ENCODE peak calls at places on chromosome 2, in seven cellular contexts. C is fibroblast of the aortic adventitia, S is left ventricle myocardium inferior, P is GM20000, F is pancreas, U is neural crest cell, R is cardiac muscle cell. H is an unnamed sample.

GRCh38 chr2:52079602-52080001 is 1047.7 kb upstream of the NRXN1 start:
- DNase-seq in S (no peak), U (no peak), P (no peak), F (no peak), C (no peak), R (no peak), H (no peak)

GRCh38 chr2:31256611-31257382 is 22.8 kb downstream of the EHD3 start:
- DNase-seq in R (no peak), C (no peak), F (no peak), U (no peak), S (no peak), P (no peak), H (no peak)

GRCh38 chr2:121243821-121244460 is 41.1 kb downstream of the TFCP2L1 start:
- DNase-seq in P (no peak), U (no peak), S (no peak), C (no peak), F (no peak), R (no peak), H (no peak)

GRCh38 chr2:94986392-94986963 is 39.0 kb upstream of the MAL start:
- DNase-seq in F (peak; percentile 37), U (peak; percentile 61), R (peak; percentile 80), C (peak; percentile 74), P (peak; percentile 66), S (no peak), H (no peak)

GRCh38 chr2:96236882-96237281 is 28.3 kb upstream of the STARD7 start:
- DNase-seq in U (no peak), S (no peak), F (no peak), C (no peak), P (no peak), R (no peak), H (no peak)

GRCh38 chr2:219531639-219532377 is 11.8 kb downstream of the CHPF start:
- DNase-seq in S (no peak), C (no peak), P (no peak), U (no peak), R (no peak), F (no peak), H (no peak)

GRCh38 chr2:139773720-139774277 is 993.6 kb upstream of the NXPH2 start:
- DNase-seq in F (no peak), U (no peak), S (no peak), R (no peak), C (no peak), P (no peak), H (no peak)

GRCh38 chr2:20050104-20050711 is 1.2 kb downstream of the LAPTM4A start:
- DNase-seq in P (peak; percentile 35), S (no peak), C (peak; percentile 74), F (no peak), U (no peak), R (peak; percentile 62), H (no peak)

GRCh38 chr2:218010838-218011616 is 8.2 kb upstream of the TNS1 start:
- DNase-seq in P (no peak), C (no peak), F (no peak), S (no peak), R (peak; percentile 62), U (no peak), H (no peak)

GRCh38 chr2:77831878-77832277 is 309.7 kb upstream of the LRRTM4 start:
- DNase-seq in S (no peak), F (no peak), P (no peak), U (no peak), C (no peak), R (no peak), H (no peak)

GRCh38 chr2:25255745-25256485 is 85.8 kb downstream of the DNMT3A start:
- DNase-seq in R (no peak), P (no peak), C (no peak), F (no peak), U (no peak), S (no peak), H (no peak)

GRCh38 chr2:202109737-202110184 is 36.7 kb downstream of the KIAA2012 start:
- DNase-seq in U (no peak), P (no peak), F (peak; percentile 13), R (peak; percentile 55), S (peak; percentile 22), C (peak; percentile 75), H (no peak)

GRCh38 chr2:86069091-86069685 is 36.5 kb downstream of the POLR1A start:
- DNase-seq in U (no peak), P (no peak), C (no peak), R (no peak), S (peak; percentile 36), F (no peak), H (no peak)

GRCh38 chr2:62014102-62014501 is 108.6 kb downstream of the COMMD1 start:
- DNase-seq in U (no peak), C (peak; percentile 88), S (peak; percentile 78), R (peak; percentile 84), P (no peak), F (peak; percentile 73), H (no peak)

GRCh38 chr2:110679337-110679707 is 1.5 kb upstream of the BUB1 start:
- DNase-seq in C (peak; percentile 22), R (peak; percentile 34), P (no peak), F (no peak), U (no peak), S (no peak), H (no peak)

GRCh38 chr2:5730386-5730785 is 38.2 kb downstream of the SOX11 start:
- DNase-seq in F (no peak), C (no peak), R (no peak), P (no peak), U (no peak), S (no peak), H (no peak)

GRCh38 chr2:19673213-19673791 is 228.5 kb downstream of the TTC32 start:
- DNase-seq in R (peak; percentile 40), F (no peak), P (no peak), U (no peak), C (peak; percentile 16), S (peak; percentile 13), H (no peak)

GRCh38 chr2:219772697-219773096 is 145.3 kb downstream of the SLC4A3 start:
- DNase-seq in U (no peak), S (no peak), P (no peak), F (no peak), R (no peak), C (no peak), H (no peak)

GRCh38 chr2:120896904-120897303 is 161.2 kb downstream of the GLI2 start:
- DNase-seq in F (no peak), C (no peak), P (no peak), S (no peak), U (no peak), R (no peak), H (no peak)

GRCh38 chr2:167783266-167784070 is 463.9 kb downstream of the STK39 start:
- DNase-seq in S (no peak), R (peak; percentile 3), P (no peak), F (peak; percentile 4), C (no peak), U (no peak), H (no peak)

GRCh38 chr2:128362889-128363228 is 44.2 kb upstream of the HS6ST1 start:
- DNase-seq in R (peak; percentile 91), C (peak; percentile 78), F (no peak), S (no peak), U (no peak), P (no peak), H (no peak)

GRCh38 chr2:208315081-208315788 is 49.2 kb downstream of the PIKFYVE start:
- DNase-seq in U (no peak), P (peak; percentile 36), R (peak; percentile 38), F (no peak), C (peak; percentile 55), S (no peak), H (no peak)

GRCh38 chr2:48727560-48727959 is 28.0 kb downstream of the LHCGR start:
- DNase-seq in C (no peak), F (no peak), U (no peak), R (peak; percentile 55), P (no peak), S (no peak), H (no peak)
- TF ChIP-seq CTCF in C (no peak), F (no peak), U (peak; percentile 53), R (peak; percentile 35), P (no peak), S (no peak), H (no peak)

GRCh38 chr2:54773838-54774237 is 50.4 kb downstream of the EML6 start:
- DNase-seq in R (peak; percentile 17), P (no peak), S (no peak), U (no peak), F (no peak), C (no peak), H (no peak)
- TF ChIP-seq CTCF in R (peak; percentile 24), P (no peak), S (no peak), U (peak; percentile 53), F (no peak), C (no peak), H (no peak)

DNA sequence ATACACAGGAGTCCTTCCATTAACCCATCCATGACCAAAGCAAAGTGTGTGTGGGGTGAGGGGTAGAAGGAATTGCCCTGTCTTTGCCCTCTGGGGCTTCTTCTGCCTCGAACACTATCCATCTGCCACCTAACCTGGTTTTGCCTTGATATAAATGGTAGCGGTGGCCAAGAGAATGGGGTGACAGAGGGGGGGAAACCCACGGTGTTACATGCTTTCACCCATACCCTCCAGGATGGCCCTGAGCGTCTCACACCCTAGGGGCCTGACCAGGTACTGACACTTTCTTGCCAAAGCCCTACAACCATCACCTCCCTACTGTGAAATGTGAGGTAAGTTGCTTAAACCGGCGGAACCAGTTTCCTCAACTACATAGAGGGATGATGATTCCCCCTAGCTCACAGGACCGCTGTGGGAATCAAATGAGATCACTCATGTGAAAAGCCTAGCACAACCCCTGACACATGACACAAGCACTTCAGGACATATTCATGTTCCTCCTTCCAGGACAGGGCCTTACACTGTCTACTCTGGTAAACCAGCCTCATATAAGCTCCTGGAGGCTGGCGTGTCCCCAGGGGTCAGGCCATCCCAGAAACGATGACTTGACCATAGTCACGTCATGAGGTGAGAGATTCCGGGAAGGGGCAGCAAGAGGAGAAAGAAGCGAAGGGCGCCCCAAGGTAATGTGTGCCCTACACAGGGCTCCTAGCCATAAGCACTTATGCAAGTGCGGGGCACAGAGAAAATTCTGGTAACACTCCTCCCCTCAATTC is 49.7 kb downstream of the C2orf42 start:
- DNase-seq in P (peak; percentile 72), S (no peak), F (peak; percentile 80), U (peak; percentile 25), C (peak; percentile 25), R (peak; percentile 21), H (peak; percentile 55)
- TF ChIP-seq CTCF in P (peak; percentile 34), S (peak; percentile 30), F (no peak), U (peak; percentile 61), C (peak; percentile 40), R (peak; percentile 20), H (no peak)

GRCh38 chr2:148812306-148812705 is 62.7 kb upstream of the KIF5C start:
- DNase-seq in P (no peak), F (no peak), C (peak; percentile 54), U (no peak), R (peak; percentile 92), S (peak; percentile 33), H (no peak)

GRCh38 chr2:148814143-148814852 is 60.7 kb upstream of the KIF5C start:
- DNase-seq in R (peak; percentile 78), C (peak; percentile 73), U (no peak), S (no peak), P (no peak), F (no peak), H (no peak)

GRCh38 chr2:148814853-148815419 is 60.1 kb upstream of the KIF5C start:
- DNase-seq in S (no peak), R (peak; percentile 45), C (peak; percentile 17), P (no peak), U (no peak), F (no peak), H (no peak)

GRCh38 chr2:148816176-148816575 is 58.9 kb upstream of the KIF5C start:
- DNase-seq in S (no peak), P (no peak), F (no peak), C (no peak), U (no peak), R (no peak), H (no peak)

GRCh38 chr2:148813603-148814065 is 61.4 kb upstream of the KIF5C start:
- DNase-seq in U (no peak), S (no peak), F (no peak), P (peak; percentile 85), R (no peak), C (no peak), H (peak; percentile 23)
- TF ChIP-seq CTCF in U (no peak), S (no peak), F (no peak), P (no peak), R (no peak), C (no peak), H (no peak)